ENCODE peak calls at places on chromosome 5, in five cellular contexts. One of them, this sample, is unnamed.

GRCh38 chr5:169350016-169350415 is 49.1 kb upstream of the SLIT3 start:
- DNase-seq in IMR-90: peak
- DNase-seq in neuronal stem cell: no peak
- DNase-seq in H1: no peak
- DNase-seq in mesenchymal stem cell: peak
- DNase-seq in this sample: peak

GRCh38 chr5:448766-449090 is 5.8 kb downstream of the EXOC3 start:
- DNase-seq in H1: no peak
- DNase-seq in neuronal stem cell: no peak
- DNase-seq in IMR-90: no peak
- DNase-seq in mesenchymal stem cell: no peak
- DNase-seq in this sample: no peak

GRCh38 chr5:69242215-69242927 is 7.7 kb downstream of the CDK7 start:
- DNase-seq in neuronal stem cell: no peak
- DNase-seq in H1: no peak
- DNase-seq in IMR-90: no peak
- DNase-seq in mesenchymal stem cell: no peak
- DNase-seq in this sample: peak

GRCh38 chr5:102759289-102759688 is 4.2 kb downstream of the PAM start:
- DNase-seq in H1: no peak
- DNase-seq in mesenchymal stem cell: no peak
- DNase-seq in neuronal stem cell: no peak
- DNase-seq in IMR-90: no peak
- DNase-seq in this sample: no peak

GRCh38 chr5:179355976-179356968 is 11.0 kb upstream of the ADAMTS2 start:
- DNase-seq in IMR-90: peak
- DNase-seq in mesenchymal stem cell: peak
- DNase-seq in neuronal stem cell: no peak
- DNase-seq in H1: no peak
- DNase-seq in this sample: peak

GRCh38 chr5:98455660-98456059 is 317.8 kb upstream of the RGMB start:
- DNase-seq in H1: no peak
- DNase-seq in IMR-90: peak
- DNase-seq in mesenchymal stem cell: peak
- DNase-seq in neuronal stem cell: no peak
- DNase-seq in this sample: no peak

GRCh38 chr5:68534131-68534940 is 318.8 kb downstream of the PIK3R1 start:
- DNase-seq in IMR-90: no peak
- DNase-seq in mesenchymal stem cell: no peak
- DNase-seq in H1: no peak
- DNase-seq in neuronal stem cell: peak
- DNase-seq in this sample: no peak

GRCh38 chr5:50711280-50711679 is 44.8 kb downstream of the PARP8 start:
- DNase-seq in IMR-90: peak
- DNase-seq in H1: no peak
- DNase-seq in neuronal stem cell: no peak
- DNase-seq in mesenchymal stem cell: peak
- DNase-seq in this sample: no peak

GRCh38 chr5:126178521-126178920 is 244.7 kb upstream of the GRAMD2B start:
- DNase-seq in IMR-90: peak
- DNase-seq in neuronal stem cell: no peak
- DNase-seq in H1: no peak
- DNase-seq in mesenchymal stem cell: no peak
- DNase-seq in this sample: no peak

GRCh38 chr5:146218163-146218562 is 14.8 kb downstream of the RBM27 start:
- DNase-seq in IMR-90: no peak
- DNase-seq in mesenchymal stem cell: no peak
- DNase-seq in neuronal stem cell: no peak
- DNase-seq in H1: no peak
- DNase-seq in this sample: no peak

GRCh38 chr5:139147743-139148079 is 50.5 kb downstream of the SIL1 start:
- DNase-seq in neuronal stem cell: no peak
- DNase-seq in mesenchymal stem cell: peak
- DNase-seq in IMR-90: peak
- DNase-seq in H1: no peak
- DNase-seq in this sample: no peak

GRCh38 chr5:14208071-14209021 is 65.2 kb downstream of the TRIO start:
- DNase-seq in H1: no peak
- DNase-seq in IMR-90: peak
- DNase-seq in mesenchymal stem cell: peak
- DNase-seq in neuronal stem cell: no peak
- DNase-seq in this sample: no peak

GRCh38 chr5:1011741-1012315 is 3.2 kb downstream of the NKD2 start:
- DNase-seq in mesenchymal stem cell: no peak
- DNase-seq in IMR-90: no peak
- DNase-seq in H1: no peak
- DNase-seq in neuronal stem cell: no peak
- DNase-seq in this sample: no peak

GRCh38 chr5:172003750-172004149 is 2.7 kb downstream of the FBXW11 start:
- DNase-seq in H1: no peak
- DNase-seq in mesenchymal stem cell: no peak
- DNase-seq in neuronal stem cell: no peak
- DNase-seq in IMR-90: no peak
- DNase-seq in this sample: no peak

GRCh38 chr5:93057311-93057710 is 523.7 kb downstream of the NR2F1-AS1 start:
- DNase-seq in IMR-90: no peak
- DNase-seq in neuronal stem cell: no peak
- DNase-seq in mesenchymal stem cell: no peak
- DNase-seq in H1: no peak
- DNase-seq in this sample: no peak

GRCh38 chr5:169050146-169050571 is 250.8 kb downstream of the SLIT3 start:
- DNase-seq in neuronal stem cell: no peak
- DNase-seq in H1: no peak
- DNase-seq in IMR-90: no peak
- DNase-seq in mesenchymal stem cell: no peak
- DNase-seq in this sample: no peak

GRCh38 chr5:177447066-177447610 is 524 bp downstream of the PRR7 start:
- DNase-seq in mesenchymal stem cell: peak
- DNase-seq in H1: no peak
- DNase-seq in IMR-90: peak
- DNase-seq in neuronal stem cell: peak
- DNase-seq in this sample: no peak

GRCh38 chr5:93208156-93208895 is 372.7 kb downstream of the NR2F1-AS1 start:
- DNase-seq in neuronal stem cell: no peak
- DNase-seq in mesenchymal stem cell: peak
- DNase-seq in IMR-90: no peak
- DNase-seq in H1: no peak
- DNase-seq in this sample: no peak

GRCh38 chr5:138725153-138725884 is 27.9 kb upstream of the CTNNA1 start:
- DNase-seq in mesenchymal stem cell: peak
- DNase-seq in neuronal stem cell: peak
- DNase-seq in H1: peak
- DNase-seq in IMR-90: peak
- DNase-seq in this sample: peak

GRCh38 chr5:50606179-50606578 is 60.3 kb upstream of the PARP8 start:
- DNase-seq in IMR-90: no peak
- DNase-seq in mesenchymal stem cell: no peak
- DNase-seq in H1: no peak
- DNase-seq in neuronal stem cell: no peak
- DNase-seq in this sample: peak

GRCh38 chr5:158174918-158175663 is 316.1 kb upstream of the CLINT1 start:
- DNase-seq in IMR-90: peak
- DNase-seq in mesenchymal stem cell: peak
- DNase-seq in neuronal stem cell: peak
- DNase-seq in H1: peak
- DNase-seq in this sample: peak

GRCh38 chr5:96209829-96210228 is 223.2 kb downstream of the PCSK1 start:
- DNase-seq in IMR-90: peak
- DNase-seq in H1: no peak
- DNase-seq in neuronal stem cell: no peak
- DNase-seq in mesenchymal stem cell: no peak
- DNase-seq in this sample: no peak

GRCh38 chr5:116035123-116035522 is 2.9 kb downstream of the ARL14EPL start:
- DNase-seq in IMR-90: no peak
- DNase-seq in neuronal stem cell: no peak
- DNase-seq in mesenchymal stem cell: no peak
- DNase-seq in H1: no peak
- DNase-seq in this sample: no peak

GRCh38 chr5:75152861-75153260 is 83.8 kb downstream of the ANKRD31 start:
- DNase-seq in H1: no peak
- DNase-seq in mesenchymal stem cell: no peak
- DNase-seq in neuronal stem cell: no peak
- DNase-seq in IMR-90: no peak
- DNase-seq in this sample: no peak

GRCh38 chr5:147321569-147321968 is 86.7 kb downstream of the STK32A start:
- DNase-seq in mesenchymal stem cell: no peak
- DNase-seq in H1: no peak
- DNase-seq in neuronal stem cell: no peak
- DNase-seq in IMR-90: no peak
- DNase-seq in this sample: no peak

GRCh38 chr5:52579391-52579790 is 208.3 kb upstream of the ITGA1 start:
- DNase-seq in mesenchymal stem cell: no peak
- DNase-seq in H1: no peak
- DNase-seq in IMR-90: no peak
- DNase-seq in neuronal stem cell: no peak
- DNase-seq in this sample: no peak

GRCh38 chr5:6497267-6497666 is 48.6 kb downstream of the UBE2QL1 start:
- DNase-seq in mesenchymal stem cell: no peak
- DNase-seq in IMR-90: no peak
- DNase-seq in H1: no peak
- DNase-seq in neuronal stem cell: no peak
- DNase-seq in this sample: no peak

GRCh38 chr5:158727771-158728311 is 371.9 kb downstream of the EBF1 start:
- DNase-seq in IMR-90: no peak
- DNase-seq in H1: no peak
- DNase-seq in neuronal stem cell: no peak
- DNase-seq in mesenchymal stem cell: peak
- DNase-seq in this sample: no peak

GRCh38 chr5:67606586-67606947 is 410.0 kb upstream of the CD180 start:
- DNase-seq in IMR-90: no peak
- DNase-seq in H1: no peak
- DNase-seq in mesenchymal stem cell: no peak
- DNase-seq in neuronal stem cell: no peak
- DNase-seq in this sample: no peak

GRCh38 chr5:73565166-73565968 is at the start of the genes ANKRA2 and UTP15:
- DNase-seq in H1: peak
- DNase-seq in IMR-90: peak
- DNase-seq in neuronal stem cell: peak
- DNase-seq in mesenchymal stem cell: peak
- DNase-seq in this sample: peak
- H3K4ac ChIP-seq in H1: no peak
- H3K4ac ChIP-seq in IMR-90: peak
- H3K4ac ChIP-seq in neuronal stem cell: no peak
- H3K4ac ChIP-seq in mesenchymal stem cell: no peak
- H3K4ac ChIP-seq in this sample: peak

GRCh38 chr5:55035480-55035879 is 11.4 kb downstream of the GZMK start:
- DNase-seq in mesenchymal stem cell: no peak
- DNase-seq in neuronal stem cell: no peak
- DNase-seq in H1: no peak
- DNase-seq in IMR-90: no peak
- DNase-seq in this sample: no peak

GRCh38 chr5:55036477-55036876 is 12.4 kb downstream of the GZMK start:
- DNase-seq in H1: no peak
- DNase-seq in neuronal stem cell: no peak
- DNase-seq in mesenchymal stem cell: peak
- DNase-seq in IMR-90: peak
- DNase-seq in this sample: no peak

GRCh38 chr5:55039843-55040242 is 15.8 kb downstream of the GZMK start:
- DNase-seq in IMR-90: no peak
- DNase-seq in neuronal stem cell: no peak
- DNase-seq in mesenchymal stem cell: peak
- DNase-seq in H1: no peak
- DNase-seq in this sample: no peak

GRCh38 chr5:55037046-55037771 is 13.2 kb downstream of the GZMK start:
- DNase-seq in H1: peak
- DNase-seq in neuronal stem cell: no peak
- DNase-seq in IMR-90: no peak
- DNase-seq in mesenchymal stem cell: peak
- DNase-seq in this sample: no peak

DNA sequence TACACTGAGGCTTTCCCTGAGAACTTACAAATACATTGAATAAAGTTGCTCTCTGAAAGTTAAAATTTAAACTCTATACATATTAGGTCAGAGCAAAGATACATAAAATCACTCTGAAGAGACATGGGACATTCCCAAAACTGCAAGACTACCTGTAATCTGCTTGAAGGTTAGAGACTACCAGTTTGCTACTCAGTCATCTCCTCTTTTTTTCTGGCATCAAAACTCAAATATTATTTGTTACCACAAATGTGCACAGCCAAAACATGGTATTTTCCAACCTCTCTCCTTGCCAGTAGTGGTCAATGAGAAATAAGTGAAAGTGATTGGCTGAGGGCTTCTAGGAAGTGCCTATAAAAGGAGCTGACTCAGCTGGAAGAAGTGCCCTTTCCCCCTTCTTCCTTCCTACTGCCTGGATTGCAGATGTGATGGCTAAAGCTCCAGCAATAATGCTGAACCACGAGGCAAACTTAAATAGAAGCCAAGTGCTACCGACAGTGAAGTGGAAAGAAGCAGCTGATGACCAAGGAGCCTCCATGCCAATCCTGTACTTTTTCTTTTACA is 13.8 kb downstream of the GZMK start:
- DNase-seq in IMR-90: no peak
- DNase-seq in H1: no peak
- DNase-seq in mesenchymal stem cell: no peak
- DNase-seq in neuronal stem cell: no peak
- DNase-seq in this sample: no peak
- H3K4me3 ChIP-seq in IMR-90: no peak
- H3K4me3 ChIP-seq in H1: no peak
- H3K4me3 ChIP-seq in mesenchymal stem cell: no peak
- H3K4me3 ChIP-seq in neuronal stem cell: no peak
- H3K4me3 ChIP-seq in this sample: no peak

DNA sequence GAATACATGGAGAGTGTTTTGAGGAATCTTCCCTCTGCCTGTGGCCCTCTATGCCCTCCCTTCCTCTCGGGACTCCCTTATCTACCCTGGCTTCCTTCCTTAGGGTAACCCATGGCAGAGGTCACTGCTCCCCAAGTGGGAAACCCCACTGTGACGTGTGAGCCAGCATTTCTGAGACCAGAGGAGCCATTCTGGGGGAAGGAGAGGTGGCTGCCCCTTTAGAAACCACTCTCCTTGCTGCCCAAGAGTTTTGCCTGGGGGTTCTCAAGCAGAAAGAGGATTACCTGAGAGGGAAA is 23.1 kb downstream of the CCNJL start:
- DNase-seq in neuronal stem cell: no peak
- DNase-seq in H1: no peak
- DNase-seq in mesenchymal stem cell: no peak
- DNase-seq in IMR-90: no peak
- DNase-seq in this sample: no peak
- H4K91ac ChIP-seq in neuronal stem cell: no peak
- H4K91ac ChIP-seq in H1: peak
- H4K91ac ChIP-seq in mesenchymal stem cell: no peak
- H4K91ac ChIP-seq in IMR-90: no peak
- H4K91ac ChIP-seq in this sample: peak

DNA sequence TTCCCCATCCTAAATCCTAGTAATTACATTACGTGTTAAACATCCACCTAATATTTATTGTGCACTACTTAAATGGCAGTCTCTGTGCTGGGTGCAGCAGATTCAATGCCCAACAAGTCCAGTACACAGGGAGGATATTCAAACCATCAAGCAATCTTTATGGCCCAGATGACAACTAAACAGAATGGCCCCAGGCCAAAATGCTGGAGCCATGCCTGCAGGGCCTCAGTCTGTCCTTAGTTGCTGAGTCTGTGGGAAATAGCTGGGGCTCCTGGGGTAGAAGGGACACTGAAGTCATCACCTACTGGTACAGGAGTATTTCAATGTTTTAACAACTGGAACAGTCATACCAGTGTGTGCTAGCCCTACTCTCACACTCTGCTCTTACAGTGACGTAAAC is 153.5 kb downstream of the ZNF608 start:
- DNase-seq in neuronal stem cell: no peak
- DNase-seq in IMR-90: no peak
- DNase-seq in mesenchymal stem cell: no peak
- DNase-seq in H1: no peak
- DNase-seq in this sample: peak
- H3K4ac ChIP-seq in neuronal stem cell: no peak
- H3K4ac ChIP-seq in IMR-90: no peak
- H3K4ac ChIP-seq in mesenchymal stem cell: no peak
- H3K4ac ChIP-seq in H1: no peak
- H3K4ac ChIP-seq in this sample: no peak

This sample was measured in trophoblast cell.